ENCODE peak calls at places on chromosomes 16 and 17, in five cellular contexts. B is K562, O is heart left ventricle, X is spleen, F is upper lobe of left lung. R is an unnamed sample.
A peak's percentile ranks its signal among the peaks of the same experiment; 100 is the strongest.

GRCh38 chr16:71900336-71900735 is 5.0 kb downstream of the IST1 start:
- DNase-seq in X (no peak), B (peak; percentile 42), O (no peak), F (no peak), R (peak; percentile 11)

GRCh38 chr16:3498988-3499387 is 1.8 kb upstream of the CLUAP1 start:
- DNase-seq in O (no peak), F (peak; percentile 57), B (no peak), X (peak; percentile 46), R (no peak)

GRCh38 chr17:37170881-37171460 is 204.8 kb upstream of the C17orf78 start:
- DNase-seq in X (no peak), B (no peak), O (no peak), F (no peak), R (no peak)

GRCh38 chr17:73379814-73380213 is 68.0 kb upstream of the CDC42EP4 start:
- DNase-seq in X (no peak), O (no peak), F (no peak), B (no peak), R (no peak)

GRCh38 chr16:63714876-63715275 is 1407.0 kb downstream of the CDH11 start:
- DNase-seq in X (no peak), F (no peak), B (no peak), O (no peak), R (no peak)

GRCh38 chr16:6105115-6105514 is 1007.5 kb upstream of the EEF2KMT start:
- DNase-seq in B (no peak), F (no peak), X (no peak), O (no peak), R (no peak)

GRCh38 chr17:48729335-48730239 is 1.0 kb upstream of the HOXB13 start:
- DNase-seq in F (no peak), X (no peak), O (no peak), B (no peak), R (no peak)

GRCh38 chr17:49996495-49997255 is 1.7 kb upstream of the DLX3 start:
- DNase-seq in F (peak; percentile 94), O (peak; percentile 52), B (peak; percentile 61), X (peak; percentile 91), R (peak; percentile 30)

GRCh38 chr17:40862985-40863733 is 3.9 kb downstream of the KRT12 start:
- DNase-seq in B (no peak), O (no peak), X (no peak), F (peak; percentile 57), R (peak; percentile 40)

GRCh38 chr17:4005296-4006164 is 41.3 kb upstream of the ATP2A3 start:
- DNase-seq in X (no peak), B (no peak), O (no peak), F (peak; percentile 70), R (no peak)

GRCh38 chr17:37485938-37486570 is 3.6 kb upstream of the DUSP14 start:
- DNase-seq in B (no peak), O (no peak), X (no peak), F (no peak), R (no peak)

GRCh38 chr16:29990883-29991570 is 4.4 kb downstream of the HIRIP3 start:
- DNase-seq in O (no peak), X (peak; percentile 73), F (peak; percentile 77), B (no peak), R (no peak)

GRCh38 chr16:14510939-14511797 is 118.9 kb downstream of the PARN start:
- DNase-seq in B (no peak), X (no peak), O (no peak), F (no peak), R (peak; percentile 6)

GRCh38 chr17:37541880-37542675 is 52.4 kb downstream of the DUSP14 start:
- DNase-seq in F (no peak), O (no peak), X (no peak), B (no peak), R (no peak)

GRCh38 chr16:89357460-89357859 is 132.9 kb downstream of the ANKRD11 start:
- DNase-seq in B (peak; percentile 48), F (no peak), X (peak; percentile 84), O (peak; percentile 73), R (peak; percentile 26)

GRCh38 chr17:16286947-16287562 is 66.2 kb downstream of the CENPV start:
- DNase-seq in F (peak; percentile 62), B (peak; percentile 27), X (peak; percentile 91), O (peak; percentile 31), R (peak; percentile 28)

GRCh38 chr17:48908047-48908843 is at the start of gene UBE2Z:
- DNase-seq in F (peak; percentile 98), O (peak; percentile 96), X (peak; percentile 98), B (peak; percentile 98), R (peak; percentile 96)

GRCh38 chr16:85169333-85170065 is 57.2 kb upstream of the CIBAR2 start:
- DNase-seq in X (no peak), F (peak; percentile 88), O (peak; percentile 42), B (peak; percentile 53), R (no peak)

GRCh38 chr16:1968146-1968953 is 1.7 kb downstream of the RNF151 start:
- DNase-seq in X (no peak), F (peak; percentile 79), O (no peak), B (no peak), R (no peak)

GRCh38 chr17:16398270-16399267 is 16.8 kb upstream of the TRPV2 start:
- DNase-seq in B (peak; percentile 83), O (no peak), X (peak; percentile 18), F (no peak), R (peak; percentile 85)

DNA sequence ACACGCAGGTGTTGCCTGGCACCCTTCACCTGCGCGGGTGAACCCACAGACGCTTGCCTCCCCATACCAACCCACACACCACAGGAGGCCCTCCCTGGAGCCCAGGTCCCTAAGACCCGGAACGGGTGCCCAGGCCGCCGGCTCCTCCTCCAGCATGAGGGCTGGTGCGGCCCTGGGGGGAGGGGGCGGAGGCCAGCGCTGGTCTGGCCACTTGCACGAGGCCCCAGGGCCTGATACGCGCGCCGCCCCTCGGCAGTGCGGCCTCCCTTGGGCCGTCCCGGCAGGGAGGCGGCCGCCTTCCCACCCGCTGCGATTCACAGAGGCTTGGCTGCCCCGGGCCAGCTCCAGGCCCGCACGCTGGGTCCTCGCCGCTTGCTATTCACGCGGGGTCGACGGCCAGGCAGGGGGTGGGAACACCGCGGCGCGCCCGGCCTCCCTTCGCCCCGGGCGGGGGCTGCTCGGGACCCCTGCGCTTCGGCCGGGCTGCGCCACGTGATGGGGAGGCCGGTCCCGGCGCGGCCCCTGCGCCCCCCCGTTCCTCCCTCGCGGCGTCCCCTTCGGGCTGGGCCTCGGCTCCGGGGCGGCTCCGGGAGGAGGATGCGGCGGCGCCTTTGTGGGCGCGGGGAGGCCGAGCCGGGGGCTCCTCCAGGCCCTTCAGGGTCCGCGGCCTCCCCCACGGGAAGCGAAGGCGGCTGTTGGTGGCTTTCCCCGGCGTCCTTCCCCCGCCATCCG is 683 bp downstream of the FASN start:
- DNase-seq in O (peak; percentile 57), B (peak; percentile 71), F (peak; percentile 92), X (peak; percentile 87), R (peak; percentile 80)
- TF ChIP-seq POLR2A in O (no peak), B (peak; percentile 1), F (no peak), X (no peak), R (peak; percentile 2)

GRCh38 chr17:5661486-5662125 is 77.3 kb upstream of the NLRP1 start:
- DNase-seq in F (no peak), O (no peak), B (peak; percentile 3), X (no peak), R (no peak)
- TF ChIP-seq POLR2A in F (no peak), O (no peak), B (no peak), X (no peak), R (no peak)

GRCh38 chr17:78797213-78797612 is 15.1 kb upstream of the CYTH1 start:
- DNase-seq in B (no peak), X (no peak), O (no peak), F (no peak), R (no peak)

GRCh38 chr17:78800132-78800931 is 18.3 kb upstream of the CYTH1 start:
- DNase-seq in F (peak; percentile 76), X (no peak), B (no peak), O (peak; percentile 13), R (no peak)

GRCh38 chr17:78797691-78798585 is 15.9 kb upstream of the CYTH1 start:
- DNase-seq in B (no peak), F (no peak), X (no peak), O (no peak), R (no peak)

GRCh38 chr17:78796134-78796900 is 14.2 kb upstream of the CYTH1 start:
- DNase-seq in F (no peak), X (peak; percentile 54), B (no peak), O (peak; percentile 41), R (no peak)

DNA sequence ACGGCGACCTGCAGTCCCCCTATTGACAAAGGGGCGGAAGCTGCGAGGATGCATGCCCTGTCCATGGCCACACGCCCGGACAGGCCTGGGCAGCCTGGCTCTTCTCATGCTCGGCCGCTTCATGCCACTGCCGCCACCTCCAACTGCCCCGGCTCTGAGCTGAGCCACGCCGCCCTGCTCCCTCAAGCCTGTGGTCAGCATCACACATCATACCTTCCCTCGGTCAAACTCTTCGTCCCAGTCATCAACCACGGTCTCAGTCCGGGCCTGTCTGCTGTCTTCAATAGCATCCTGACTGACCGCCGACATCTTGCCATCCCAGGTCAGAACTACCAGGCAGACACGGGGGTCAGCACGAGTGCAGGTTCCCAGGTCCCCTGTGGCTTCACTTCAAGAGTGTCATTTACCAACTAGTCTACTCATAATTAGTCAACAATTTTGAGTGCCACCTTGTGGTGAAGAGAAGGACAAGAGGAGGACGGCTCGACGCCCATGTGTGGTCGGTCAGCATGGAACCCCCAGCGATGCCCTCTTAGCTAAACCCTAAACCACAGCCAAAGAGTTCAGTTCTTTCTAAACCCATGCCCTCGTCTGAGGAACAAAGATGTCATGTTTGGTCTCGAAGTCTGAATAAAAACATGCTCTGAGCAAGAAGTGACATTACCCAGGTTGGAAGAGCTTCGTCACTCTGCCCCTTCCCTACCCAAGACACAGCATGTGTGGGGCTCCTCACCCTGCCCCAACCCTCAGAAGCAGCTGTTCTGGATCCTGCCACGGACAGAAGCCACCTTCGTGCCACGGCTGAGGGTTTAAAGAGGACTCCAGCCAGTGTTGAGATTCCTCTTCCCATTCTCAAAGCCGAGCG is 16.9 kb upstream of the CYTH1 start:
- DNase-seq in B (peak; percentile 49), F (no peak), O (no peak), X (no peak), R (peak; percentile 65)
- TF ChIP-seq POLR2A in B (no peak), F (no peak), O (no peak), X (no peak), R (no peak)

DNA sequence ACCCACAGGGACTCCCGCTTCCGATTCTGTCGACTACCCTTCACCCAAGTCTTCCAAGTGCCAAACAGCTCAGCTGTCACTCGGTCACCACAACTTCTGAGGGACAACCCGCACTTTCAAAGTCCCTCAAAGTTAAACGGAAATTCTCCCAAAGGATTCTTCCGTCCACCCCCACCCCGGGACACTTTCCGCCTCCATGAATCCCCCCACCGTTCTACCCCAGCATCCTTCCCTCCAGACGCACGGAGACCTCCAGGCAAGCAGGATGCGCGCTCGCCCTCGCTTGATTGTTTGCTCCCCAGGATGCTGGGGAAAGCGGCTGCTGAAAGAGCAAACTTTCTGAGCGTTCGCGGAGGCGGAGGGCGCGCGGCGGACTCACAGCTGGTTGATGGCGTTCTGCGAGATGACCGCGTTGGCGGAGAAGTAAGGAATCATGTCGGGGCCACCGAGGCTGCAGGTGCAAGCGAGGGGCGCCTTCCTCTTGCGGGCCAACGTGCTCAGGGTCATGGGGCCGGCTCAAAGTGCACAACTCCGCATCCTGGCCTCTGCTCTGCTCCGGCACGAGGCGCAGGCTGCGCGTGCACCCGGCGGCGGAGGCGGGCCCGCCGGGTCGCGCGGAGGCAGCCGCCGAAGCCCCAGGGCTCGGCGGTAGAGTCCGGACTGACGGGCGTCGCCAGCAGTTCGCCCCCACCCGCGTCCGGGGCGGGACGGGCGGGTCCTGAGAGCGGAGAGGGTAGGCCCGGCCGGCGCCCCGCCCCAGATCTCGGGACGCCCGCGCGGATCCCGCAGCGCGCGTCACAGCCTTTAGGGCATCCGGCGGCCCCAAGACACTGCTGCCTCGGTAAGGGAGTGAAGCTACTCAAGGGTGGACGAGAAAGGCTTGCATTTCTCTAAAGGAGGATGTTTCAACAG is 138.3 kb upstream of the CORO6 start:
- DNase-seq in O (peak; percentile 95), F (peak; percentile 99), B (no peak), X (peak; percentile 99), R (peak; percentile 82)
- TF ChIP-seq POLR2A in O (peak; percentile 33), F (peak; percentile 54), B (no peak), X (peak; percentile 31), R (no peak)

R was measured in erythroblast.